ENCODE peak calls at places on chromosomes 2 and 18, in four cellular contexts. One of them, this sample, is unnamed.

GRCh38 chr18:10560457-10561045 is 34.7 kb downstream of the NAPG start:
- DNase-seq in brain microvascular endothelial cell: peak; percentile 78
- DNase-seq in CD4-positive, alpha-beta T cell: peak; percentile 52
- DNase-seq in lower lobe of right lung: peak; percentile 63
- DNase-seq in this sample: peak; percentile 23

GRCh38 chr2:192159215-192159614 is 35.5 kb downstream of the TMEFF2 start:
- DNase-seq in brain microvascular endothelial cell: no peak
- DNase-seq in CD4-positive, alpha-beta T cell: no peak
- DNase-seq in lower lobe of right lung: no peak
- DNase-seq in this sample: no peak

GRCh38 chr18:500556-501405 is at the start of gene COLEC12:
- DNase-seq in brain microvascular endothelial cell: no peak
- DNase-seq in CD4-positive, alpha-beta T cell: no peak
- DNase-seq in lower lobe of right lung: peak; percentile 75
- DNase-seq in this sample: no peak

GRCh38 chr2:233638836-233639235 is 2.6 kb downstream of the UGT1A10 start:
- DNase-seq in brain microvascular endothelial cell: no peak
- DNase-seq in CD4-positive, alpha-beta T cell: no peak
- DNase-seq in lower lobe of right lung: no peak
- DNase-seq in this sample: no peak

GRCh38 chr18:76689646-76690264 is 132.6 kb upstream of the ZNF236 start:
- DNase-seq in brain microvascular endothelial cell: no peak
- DNase-seq in CD4-positive, alpha-beta T cell: no peak
- DNase-seq in lower lobe of right lung: no peak
- DNase-seq in this sample: no peak

GRCh38 chr18:41378628-41379027 is 576.4 kb upstream of the PIK3C3 start:
- DNase-seq in brain microvascular endothelial cell: peak; percentile 31
- DNase-seq in CD4-positive, alpha-beta T cell: no peak
- DNase-seq in lower lobe of right lung: no peak
- DNase-seq in this sample: no peak

GRCh38 chr2:62149708-62150107 is 46.2 kb upstream of the B3GNT2 start:
- DNase-seq in brain microvascular endothelial cell: peak; percentile 96
- DNase-seq in CD4-positive, alpha-beta T cell: no peak
- DNase-seq in lower lobe of right lung: no peak
- DNase-seq in this sample: no peak

GRCh38 chr2:175815537-175815936 is 186.5 kb downstream of the LNPK start:
- DNase-seq in brain microvascular endothelial cell: no peak
- DNase-seq in CD4-positive, alpha-beta T cell: no peak
- DNase-seq in lower lobe of right lung: no peak
- DNase-seq in this sample: no peak

GRCh38 chr2:240567872-240568677 is at the start of gene RNPEPL1:
- DNase-seq in brain microvascular endothelial cell: no peak
- DNase-seq in CD4-positive, alpha-beta T cell: peak; percentile 54
- DNase-seq in lower lobe of right lung: peak; percentile 68
- DNase-seq in this sample: peak; percentile 59

GRCh38 chr2:112481528-112482228 is at the start of gene TTL:
- DNase-seq in brain microvascular endothelial cell: peak; percentile 34
- DNase-seq in CD4-positive, alpha-beta T cell: peak; percentile 73
- DNase-seq in lower lobe of right lung: peak; percentile 86
- DNase-seq in this sample: peak; percentile 68

GRCh38 chr2:171515672-171516298 is 6.5 kb upstream of the CYBRD1 start:
- DNase-seq in brain microvascular endothelial cell: peak; percentile 68
- DNase-seq in CD4-positive, alpha-beta T cell: no peak
- DNase-seq in lower lobe of right lung: no peak
- DNase-seq in this sample: no peak

GRCh38 chr18:44592639-44593038 is 88.0 kb upstream of the SETBP1 start:
- DNase-seq in brain microvascular endothelial cell: peak; percentile 43
- DNase-seq in CD4-positive, alpha-beta T cell: no peak
- DNase-seq in lower lobe of right lung: no peak
- DNase-seq in this sample: no peak

GRCh38 chr2:98269274-98269673 is 77.0 kb upstream of the CNGA3 start:
- DNase-seq in brain microvascular endothelial cell: peak; percentile 61
- DNase-seq in CD4-positive, alpha-beta T cell: no peak
- DNase-seq in lower lobe of right lung: no peak
- DNase-seq in this sample: no peak

GRCh38 chr2:196500686-196501431 is 138.7 kb upstream of the CCDC150 start:
- DNase-seq in brain microvascular endothelial cell: no peak
- DNase-seq in CD4-positive, alpha-beta T cell: no peak
- DNase-seq in lower lobe of right lung: no peak
- DNase-seq in this sample: no peak

GRCh38 chr2:178858896-178859628 is 51.8 kb upstream of the TTN start:
- DNase-seq in brain microvascular endothelial cell: no peak
- DNase-seq in CD4-positive, alpha-beta T cell: no peak
- DNase-seq in lower lobe of right lung: no peak
- DNase-seq in this sample: no peak

GRCh38 chr2:11444737-11445136 is 21.2 kb downstream of the E2F6 start:
- DNase-seq in brain microvascular endothelial cell: no peak
- DNase-seq in CD4-positive, alpha-beta T cell: no peak
- DNase-seq in lower lobe of right lung: no peak
- DNase-seq in this sample: no peak

GRCh38 chr18:28522250-28522649 is 345.3 kb upstream of the CDH2 start:
- DNase-seq in brain microvascular endothelial cell: no peak
- DNase-seq in CD4-positive, alpha-beta T cell: no peak
- DNase-seq in lower lobe of right lung: no peak
- DNase-seq in this sample: no peak

GRCh38 chr2:73917296-73917695 is 9.4 kb upstream of the DGUOK start:
- DNase-seq in brain microvascular endothelial cell: no peak
- DNase-seq in CD4-positive, alpha-beta T cell: no peak
- DNase-seq in lower lobe of right lung: no peak
- DNase-seq in this sample: no peak

GRCh38 chr2:240199133-240199870 is 58.8 kb upstream of the OTOS start:
- DNase-seq in brain microvascular endothelial cell: no peak
- DNase-seq in CD4-positive, alpha-beta T cell: no peak
- DNase-seq in lower lobe of right lung: no peak
- DNase-seq in this sample: no peak

GRCh38 chr2:98034745-98035144 is 39.0 kb upstream of the TMEM131 start:
- DNase-seq in brain microvascular endothelial cell: no peak
- DNase-seq in CD4-positive, alpha-beta T cell: no peak
- DNase-seq in lower lobe of right lung: no peak
- DNase-seq in this sample: no peak

GRCh38 chr2:203225423-203226039 is 13.3 kb upstream of the CYP20A1 start:
- DNase-seq in brain microvascular endothelial cell: peak; percentile 25
- DNase-seq in CD4-positive, alpha-beta T cell: peak; percentile 8
- DNase-seq in lower lobe of right lung: no peak
- DNase-seq in this sample: no peak

GRCh38 chr2:163266772-163267171 is 428.2 kb upstream of the KCNH7 start:
- DNase-seq in brain microvascular endothelial cell: peak; percentile 91
- DNase-seq in CD4-positive, alpha-beta T cell: no peak
- DNase-seq in lower lobe of right lung: no peak
- DNase-seq in this sample: no peak

GRCh38 chr18:75156139-75156750 is 52.7 kb downstream of the PTGR3 start:
- DNase-seq in brain microvascular endothelial cell: no peak
- DNase-seq in CD4-positive, alpha-beta T cell: no peak
- DNase-seq in lower lobe of right lung: no peak
- DNase-seq in this sample: no peak

GRCh38 chr2:3959372-3959771 is 256.0 kb downstream of the DCDC2C start:
- DNase-seq in brain microvascular endothelial cell: peak; percentile 7
- DNase-seq in CD4-positive, alpha-beta T cell: no peak
- DNase-seq in lower lobe of right lung: no peak
- DNase-seq in this sample: no peak

GRCh38 chr2:5546176-5546575 is 146.0 kb upstream of the SOX11 start:
- DNase-seq in brain microvascular endothelial cell: no peak
- DNase-seq in CD4-positive, alpha-beta T cell: no peak
- DNase-seq in lower lobe of right lung: no peak
- DNase-seq in this sample: no peak

GRCh38 chr2:112008910-112009485 is 46.1 kb upstream of the TMEM87B start:
- DNase-seq in brain microvascular endothelial cell: no peak
- DNase-seq in CD4-positive, alpha-beta T cell: no peak
- DNase-seq in lower lobe of right lung: no peak
- DNase-seq in this sample: no peak

GRCh38 chr2:100178085-100178788 is 35.8 kb upstream of the AFF3 start:
- DNase-seq in brain microvascular endothelial cell: peak; percentile 74
- DNase-seq in CD4-positive, alpha-beta T cell: no peak
- DNase-seq in lower lobe of right lung: no peak
- DNase-seq in this sample: no peak
- TF ChIP-seq CTCF in brain microvascular endothelial cell: peak; percentile 71
- TF ChIP-seq CTCF in CD4-positive, alpha-beta T cell: no peak
- TF ChIP-seq CTCF in lower lobe of right lung: peak; percentile 24
- TF ChIP-seq CTCF in this sample: no peak

GRCh38 chr2:31151501-31151900 is 13.3 kb upstream of the GALNT14 start:
- DNase-seq in brain microvascular endothelial cell: no peak
- DNase-seq in CD4-positive, alpha-beta T cell: no peak
- DNase-seq in lower lobe of right lung: no peak
- DNase-seq in this sample: no peak
- TF ChIP-seq CTCF in brain microvascular endothelial cell: peak; percentile 26
- TF ChIP-seq CTCF in CD4-positive, alpha-beta T cell: no peak
- TF ChIP-seq CTCF in lower lobe of right lung: no peak
- TF ChIP-seq CTCF in this sample: no peak

GRCh38 chr2:230068658-230069080 is at the start of gene SLC16A14:
- DNase-seq in brain microvascular endothelial cell: peak; percentile 53
- DNase-seq in CD4-positive, alpha-beta T cell: no peak
- DNase-seq in lower lobe of right lung: no peak
- DNase-seq in this sample: no peak
- TF ChIP-seq CTCF in brain microvascular endothelial cell: peak; percentile 62
- TF ChIP-seq CTCF in CD4-positive, alpha-beta T cell: no peak
- TF ChIP-seq CTCF in lower lobe of right lung: peak; percentile 11
- TF ChIP-seq CTCF in this sample: no peak

DNA sequence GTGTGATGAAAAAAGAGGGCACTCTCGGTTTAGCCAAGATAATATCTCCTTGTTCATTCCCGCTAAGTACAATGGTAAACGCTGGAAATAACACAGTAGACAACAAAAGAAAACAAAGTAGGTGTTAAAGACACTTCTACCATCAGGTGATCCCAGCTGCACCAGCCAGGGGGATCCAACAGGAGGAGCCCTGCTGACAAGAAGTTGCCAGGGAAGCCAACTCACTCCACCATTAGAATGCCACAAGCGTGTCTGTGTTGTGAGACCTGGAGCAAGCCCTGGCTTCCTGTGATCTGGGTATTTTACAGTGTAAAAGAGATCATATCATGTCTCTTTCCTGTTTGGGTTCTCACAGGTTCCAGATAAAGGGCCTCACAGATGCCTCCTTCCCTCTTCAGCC is 117.0 kb downstream of the GRB14 start:
- DNase-seq in brain microvascular endothelial cell: no peak
- DNase-seq in CD4-positive, alpha-beta T cell: no peak
- DNase-seq in lower lobe of right lung: no peak
- DNase-seq in this sample: no peak
- TF ChIP-seq CTCF in brain microvascular endothelial cell: peak; percentile 42
- TF ChIP-seq CTCF in CD4-positive, alpha-beta T cell: no peak
- TF ChIP-seq CTCF in lower lobe of right lung: no peak
- TF ChIP-seq CTCF in this sample: no peak

GRCh38 chr2:232488097-232488711 is 570 bp upstream of the ECEL1 start:
- DNase-seq in brain microvascular endothelial cell: no peak
- DNase-seq in CD4-positive, alpha-beta T cell: no peak
- DNase-seq in lower lobe of right lung: peak; percentile 34
- DNase-seq in this sample: no peak
- TF ChIP-seq CTCF in brain microvascular endothelial cell: peak; percentile 26
- TF ChIP-seq CTCF in CD4-positive, alpha-beta T cell: no peak
- TF ChIP-seq CTCF in lower lobe of right lung: no peak
- TF ChIP-seq CTCF in this sample: no peak